ENCODE peak calls at places on chromosomes 11 and 22, in ten cellular contexts. One of them, this sample, is unnamed.

GRCh38 chr22:21907638-21908522 is 40.4 kb upstream of the MAPK1 start:
- DNase-seq in foreskin keratinocyte: no peak
- DNase-seq in right atrium auricular region: no peak
- DNase-seq in left ventricle myocardium inferior: no peak
- DNase-seq in suprapubic skin: no peak
- DNase-seq in Caco-2: no peak
- DNase-seq in WTC11: no peak
- DNase-seq in endothelial cell: no peak
- DNase-seq in HCT116: no peak
- DNase-seq in fibroblast of villous mesenchyme: no peak
- DNase-seq in this sample: no peak

GRCh38 chr11:78231962-78232459 is 43.3 kb downstream of the USP35 start:
- DNase-seq in foreskin keratinocyte: peak
- DNase-seq in right atrium auricular region: peak
- DNase-seq in left ventricle myocardium inferior: no peak
- DNase-seq in suprapubic skin: no peak
- DNase-seq in Caco-2: no peak
- DNase-seq in WTC11: no peak
- DNase-seq in endothelial cell: no peak
- DNase-seq in HCT116: no peak
- DNase-seq in fibroblast of villous mesenchyme: peak
- DNase-seq in this sample: peak

GRCh38 chr22:38569181-38569971 is 607 bp downstream of the DMC1 start:
- DNase-seq in foreskin keratinocyte: no peak
- DNase-seq in right atrium auricular region: no peak
- DNase-seq in left ventricle myocardium inferior: peak
- DNase-seq in suprapubic skin: peak
- DNase-seq in Caco-2: no peak
- DNase-seq in WTC11: peak
- DNase-seq in endothelial cell: peak
- DNase-seq in HCT116: no peak
- DNase-seq in fibroblast of villous mesenchyme: no peak
- DNase-seq in this sample: no peak

GRCh38 chr11:130775306-130776043 is 140.8 kb downstream of the SNX19 start:
- DNase-seq in foreskin keratinocyte: peak
- DNase-seq in right atrium auricular region: no peak
- DNase-seq in left ventricle myocardium inferior: no peak
- DNase-seq in suprapubic skin: no peak
- DNase-seq in Caco-2: no peak
- DNase-seq in WTC11: no peak
- DNase-seq in endothelial cell: no peak
- DNase-seq in HCT116: no peak
- DNase-seq in fibroblast of villous mesenchyme: peak
- DNase-seq in this sample: peak

GRCh38 chr22:26406118-26406517 is 22.9 kb upstream of the ASPHD2 start:
- DNase-seq in foreskin keratinocyte: no peak
- DNase-seq in right atrium auricular region: no peak
- DNase-seq in left ventricle myocardium inferior: no peak
- DNase-seq in suprapubic skin: no peak
- DNase-seq in Caco-2: no peak
- DNase-seq in WTC11: no peak
- DNase-seq in endothelial cell: no peak
- DNase-seq in HCT116: no peak
- DNase-seq in fibroblast of villous mesenchyme: no peak
- DNase-seq in this sample: peak

GRCh38 chr11:75031771-75032549 is 43.2 kb downstream of the NEU3 start:
- DNase-seq in foreskin keratinocyte: peak
- DNase-seq in right atrium auricular region: peak
- DNase-seq in left ventricle myocardium inferior: peak
- DNase-seq in suprapubic skin: peak
- DNase-seq in Caco-2: peak
- DNase-seq in WTC11: peak
- DNase-seq in endothelial cell: peak
- DNase-seq in HCT116: peak
- DNase-seq in fibroblast of villous mesenchyme: peak
- DNase-seq in this sample: peak

GRCh38 chr11:119339581-119340334 is 925 bp downstream of the C1QTNF5 start:
- DNase-seq in foreskin keratinocyte: no peak
- DNase-seq in right atrium auricular region: no peak
- DNase-seq in left ventricle myocardium inferior: peak
- DNase-seq in suprapubic skin: no peak
- DNase-seq in Caco-2: no peak
- DNase-seq in WTC11: peak
- DNase-seq in endothelial cell: peak
- DNase-seq in HCT116: no peak
- DNase-seq in fibroblast of villous mesenchyme: peak
- DNase-seq in this sample: peak

GRCh38 chr11:93585758-93586157 is 42.6 kb upstream of the SMCO4 start:
- DNase-seq in foreskin keratinocyte: peak
- DNase-seq in right atrium auricular region: no peak
- DNase-seq in left ventricle myocardium inferior: no peak
- DNase-seq in suprapubic skin: no peak
- DNase-seq in Caco-2: peak
- DNase-seq in WTC11: no peak
- DNase-seq in endothelial cell: no peak
- DNase-seq in HCT116: no peak
- DNase-seq in fibroblast of villous mesenchyme: peak
- DNase-seq in this sample: peak

GRCh38 chr11:86952933-86953637 is 2.1 kb downstream of the FZD4 start:
- DNase-seq in foreskin keratinocyte: no peak
- DNase-seq in right atrium auricular region: no peak
- DNase-seq in left ventricle myocardium inferior: no peak
- DNase-seq in suprapubic skin: no peak
- DNase-seq in Caco-2: no peak
- DNase-seq in WTC11: no peak
- DNase-seq in endothelial cell: no peak
- DNase-seq in HCT116: no peak
- DNase-seq in fibroblast of villous mesenchyme: peak
- DNase-seq in this sample: peak

GRCh38 chr11:86955111-86955673 is at the start of gene FZD4:
- DNase-seq in foreskin keratinocyte: peak
- DNase-seq in right atrium auricular region: peak
- DNase-seq in left ventricle myocardium inferior: peak
- DNase-seq in suprapubic skin: peak
- DNase-seq in Caco-2: peak
- DNase-seq in WTC11: peak
- DNase-seq in endothelial cell: peak
- DNase-seq in HCT116: peak
- DNase-seq in fibroblast of villous mesenchyme: peak
- DNase-seq in this sample: peak

GRCh38 chr11:86954288-86955110 is 696 bp downstream of the FZD4 start:
- DNase-seq in foreskin keratinocyte: peak
- DNase-seq in right atrium auricular region: no peak
- DNase-seq in left ventricle myocardium inferior: no peak
- DNase-seq in suprapubic skin: no peak
- DNase-seq in Caco-2: no peak
- DNase-seq in WTC11: peak
- DNase-seq in endothelial cell: peak
- DNase-seq in HCT116: no peak
- DNase-seq in fibroblast of villous mesenchyme: no peak
- DNase-seq in this sample: no peak

GRCh38 chr11:86958259-86958658 is 3.1 kb upstream of the FZD4 start:
- DNase-seq in foreskin keratinocyte: no peak
- DNase-seq in right atrium auricular region: no peak
- DNase-seq in left ventricle myocardium inferior: no peak
- DNase-seq in suprapubic skin: no peak
- DNase-seq in Caco-2: no peak
- DNase-seq in WTC11: no peak
- DNase-seq in endothelial cell: no peak
- DNase-seq in HCT116: no peak
- DNase-seq in fibroblast of villous mesenchyme: no peak
- DNase-seq in this sample: no peak

DNA sequence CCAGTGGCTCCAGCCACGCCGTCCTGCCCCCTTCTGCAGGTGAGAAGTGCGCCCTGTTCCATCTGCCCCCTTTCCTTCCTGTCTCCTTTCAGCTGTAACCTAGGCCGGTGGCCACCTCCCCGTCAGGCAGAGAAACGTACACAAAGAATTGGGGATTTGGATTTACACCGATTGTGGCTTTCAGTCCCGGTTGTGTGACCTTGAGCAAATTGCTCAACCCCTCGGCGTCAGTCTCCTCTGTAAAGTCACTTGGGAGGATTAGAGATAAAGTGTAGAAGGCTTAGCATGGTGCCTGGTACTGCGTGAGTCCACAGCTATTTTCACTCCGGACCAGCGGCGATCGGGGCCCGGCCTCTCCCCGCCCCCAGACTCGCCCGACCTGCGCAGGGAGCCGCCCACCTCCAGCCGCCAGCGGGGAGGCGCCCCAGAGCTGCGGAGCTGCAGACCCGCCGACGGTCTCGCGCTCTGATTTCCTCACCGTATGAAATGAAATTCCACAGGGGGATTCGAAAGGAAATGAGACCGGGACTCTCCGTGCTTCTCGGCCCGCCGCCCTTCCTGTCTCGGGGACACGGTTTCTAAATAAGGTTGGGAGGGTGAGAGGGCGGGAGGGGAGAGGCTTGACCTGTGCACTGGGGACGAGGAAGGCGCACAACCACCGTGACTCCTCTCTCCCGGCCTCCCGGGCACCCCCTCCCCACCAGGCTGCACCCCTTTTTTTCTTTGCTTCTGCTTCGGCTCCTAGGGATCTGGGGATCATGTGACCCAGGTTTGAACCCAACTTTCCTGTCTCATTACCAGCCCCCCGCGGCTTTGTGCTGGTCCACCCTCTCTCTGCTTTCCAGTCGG is 703 bp upstream of the FZD4 start:
- DNase-seq in foreskin keratinocyte: peak
- DNase-seq in right atrium auricular region: peak
- DNase-seq in left ventricle myocardium inferior: peak
- DNase-seq in suprapubic skin: peak
- DNase-seq in Caco-2: peak
- DNase-seq in WTC11: peak
- DNase-seq in endothelial cell: peak
- DNase-seq in HCT116: peak
- DNase-seq in fibroblast of villous mesenchyme: peak
- DNase-seq in this sample: peak
- TF ChIP-seq CTCF in foreskin keratinocyte: peak
- TF ChIP-seq CTCF in right atrium auricular region: peak
- TF ChIP-seq CTCF in left ventricle myocardium inferior: peak
- TF ChIP-seq CTCF in suprapubic skin: no peak
- TF ChIP-seq CTCF in Caco-2: peak
- TF ChIP-seq CTCF in WTC11: no peak
- TF ChIP-seq CTCF in endothelial cell: no peak
- TF ChIP-seq CTCF in HCT116: no peak
- TF ChIP-seq CTCF in fibroblast of villous mesenchyme: peak
- TF ChIP-seq CTCF in this sample: peak

GRCh38 chr11:1942541-1943260 is 4.4 kb upstream of the MRPL23 start:
- DNase-seq in foreskin keratinocyte: no peak
- DNase-seq in right atrium auricular region: no peak
- DNase-seq in left ventricle myocardium inferior: no peak
- DNase-seq in suprapubic skin: peak
- DNase-seq in Caco-2: peak
- DNase-seq in WTC11: no peak
- DNase-seq in endothelial cell: peak
- DNase-seq in HCT116: no peak
- DNase-seq in fibroblast of villous mesenchyme: no peak
- DNase-seq in this sample: no peak

GRCh38 chr11:1943977-1944376 is 3.2 kb upstream of the MRPL23 start:
- DNase-seq in foreskin keratinocyte: peak
- DNase-seq in right atrium auricular region: no peak
- DNase-seq in left ventricle myocardium inferior: no peak
- DNase-seq in suprapubic skin: peak
- DNase-seq in Caco-2: peak
- DNase-seq in WTC11: no peak
- DNase-seq in endothelial cell: no peak
- DNase-seq in HCT116: no peak
- DNase-seq in fibroblast of villous mesenchyme: no peak
- DNase-seq in this sample: peak

GRCh38 chr11:1946812-1947480 is at the start of gene MRPL23:
- DNase-seq in foreskin keratinocyte: no peak
- DNase-seq in right atrium auricular region: no peak
- DNase-seq in left ventricle myocardium inferior: peak
- DNase-seq in suprapubic skin: no peak
- DNase-seq in Caco-2: no peak
- DNase-seq in WTC11: no peak
- DNase-seq in endothelial cell: no peak
- DNase-seq in HCT116: no peak
- DNase-seq in fibroblast of villous mesenchyme: no peak
- DNase-seq in this sample: no peak

GRCh38 chr11:1947592-1948237 is 583 bp downstream of the MRPL23 start:
- DNase-seq in foreskin keratinocyte: no peak
- DNase-seq in right atrium auricular region: no peak
- DNase-seq in left ventricle myocardium inferior: no peak
- DNase-seq in suprapubic skin: no peak
- DNase-seq in Caco-2: no peak
- DNase-seq in WTC11: no peak
- DNase-seq in endothelial cell: no peak
- DNase-seq in HCT116: no peak
- DNase-seq in fibroblast of villous mesenchyme: no peak
- DNase-seq in this sample: no peak

DNA sequence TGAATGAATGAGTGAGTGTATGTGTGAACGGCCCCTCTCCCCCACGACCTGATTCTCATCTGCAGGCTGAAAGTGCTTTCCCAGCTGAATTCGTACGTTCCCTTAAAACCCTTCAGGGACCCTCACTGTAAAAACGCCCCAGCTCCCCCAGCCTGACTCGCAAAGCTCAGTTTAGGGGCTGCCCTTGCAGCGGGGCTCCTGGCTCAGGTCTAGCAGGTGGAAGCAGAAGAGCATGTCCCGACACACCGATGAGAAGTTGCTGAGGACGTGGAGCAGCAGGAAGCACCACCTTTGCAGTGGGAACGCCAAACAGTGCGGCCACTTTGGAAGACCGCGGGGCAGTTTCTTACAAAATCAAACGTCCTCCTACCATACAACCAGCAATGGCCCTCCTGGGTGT is 3.6 kb upstream of the MRPL23 start:
- DNase-seq in foreskin keratinocyte: no peak
- DNase-seq in right atrium auricular region: no peak
- DNase-seq in left ventricle myocardium inferior: no peak
- DNase-seq in suprapubic skin: peak
- DNase-seq in Caco-2: peak
- DNase-seq in WTC11: peak
- DNase-seq in endothelial cell: no peak
- DNase-seq in HCT116: no peak
- DNase-seq in fibroblast of villous mesenchyme: no peak
- DNase-seq in this sample: no peak
- TF ChIP-seq CTCF in foreskin keratinocyte: no peak
- TF ChIP-seq CTCF in right atrium auricular region: no peak
- TF ChIP-seq CTCF in left ventricle myocardium inferior: no peak
- TF ChIP-seq CTCF in suprapubic skin: no peak
- TF ChIP-seq CTCF in Caco-2: no peak
- TF ChIP-seq CTCF in WTC11: no peak
- TF ChIP-seq CTCF in endothelial cell: no peak
- TF ChIP-seq CTCF in HCT116: no peak
- TF ChIP-seq CTCF in fibroblast of villous mesenchyme: no peak
- TF ChIP-seq CTCF in this sample: no peak

GRCh38 chr11:120632579-120632978 is 121.0 kb downstream of the GRIK4 start:
- DNase-seq in foreskin keratinocyte: no peak
- DNase-seq in right atrium auricular region: no peak
- DNase-seq in left ventricle myocardium inferior: no peak
- DNase-seq in suprapubic skin: no peak
- DNase-seq in Caco-2: no peak
- DNase-seq in WTC11: no peak
- DNase-seq in endothelial cell: no peak
- DNase-seq in HCT116: no peak
- DNase-seq in fibroblast of villous mesenchyme: no peak
- DNase-seq in this sample: no peak
- TF ChIP-seq CTCF in foreskin keratinocyte: no peak
- TF ChIP-seq CTCF in right atrium auricular region: no peak
- TF ChIP-seq CTCF in left ventricle myocardium inferior: no peak
- TF ChIP-seq CTCF in suprapubic skin: no peak
- TF ChIP-seq CTCF in Caco-2: peak
- TF ChIP-seq CTCF in WTC11: peak
- TF ChIP-seq CTCF in endothelial cell: peak
- TF ChIP-seq CTCF in HCT116: no peak
- TF ChIP-seq CTCF in fibroblast of villous mesenchyme: peak
- TF ChIP-seq CTCF in this sample: no peak

GRCh38 chr11:127493330-127493729 is 492.8 kb upstream of the KIRREL3 start:
- DNase-seq in foreskin keratinocyte: no peak
- DNase-seq in right atrium auricular region: no peak
- DNase-seq in left ventricle myocardium inferior: no peak
- DNase-seq in suprapubic skin: no peak
- DNase-seq in Caco-2: no peak
- DNase-seq in WTC11: no peak
- DNase-seq in endothelial cell: peak
- DNase-seq in HCT116: no peak
- DNase-seq in fibroblast of villous mesenchyme: peak
- DNase-seq in this sample: no peak
- TF ChIP-seq CTCF in foreskin keratinocyte: peak
- TF ChIP-seq CTCF in right atrium auricular region: peak
- TF ChIP-seq CTCF in left ventricle myocardium inferior: peak
- TF ChIP-seq CTCF in suprapubic skin: no peak
- TF ChIP-seq CTCF in Caco-2: peak
- TF ChIP-seq CTCF in WTC11: peak
- TF ChIP-seq CTCF in endothelial cell: peak
- TF ChIP-seq CTCF in HCT116: no peak
- TF ChIP-seq CTCF in fibroblast of villous mesenchyme: peak
- TF ChIP-seq CTCF in this sample: peak

This sample was measured in cardiac fibroblast.